ENCODE peak calls at places on chromosomes 2 and 18, in eight cellular contexts. D is Peyer's patch, X is GM12892, O is spleen, H is NB4, C is IMR-90, I is ovary, Y is heart left ventricle. V is an unnamed sample.

GRCh38 chr2:188810591-188810990 is 163.6 kb upstream of the COL3A1 start:
- DNase-seq in D (no peak), X (no peak), O (no peak), H (no peak), C (no peak), I (no peak), Y (no peak), V (no peak)

GRCh38 chr2:216188956-216189355 is 79.8 kb downstream of the XRCC5 start:
- DNase-seq in D (no peak), X (no peak), O (no peak), H (no peak), C (peak), I (no peak), Y (no peak), V (no peak)

GRCh38 chr2:238987352-238987981 is 139.6 kb downstream of the TWIST2 start:
- DNase-seq in D (no peak), X (no peak), O (peak), H (no peak), C (no peak), I (peak), Y (no peak), V (no peak)

GRCh38 chr18:22983175-22983574 is 50.0 kb downstream of the RBBP8 start:
- DNase-seq in D (no peak), X (no peak), O (no peak), H (peak), C (peak), I (no peak), Y (no peak), V (peak)

GRCh38 chr2:240989451-240990265 is 8.8 kb upstream of the SNED1 start:
- DNase-seq in D (no peak), X (no peak), O (peak), H (peak), C (peak), I (peak), Y (no peak), V (no peak)

GRCh38 chr2:229489016-229489415 is 217.9 kb upstream of the PID1 start:
- DNase-seq in D (no peak), X (no peak), O (no peak), H (peak), C (peak), I (no peak), Y (no peak), V (no peak)

GRCh38 chr2:212609499-212609898 is 70.9 kb upstream of the ERBB4 start:
- DNase-seq in D (no peak), X (no peak), O (no peak), H (no peak), C (no peak), I (no peak), Y (no peak), V (no peak)

GRCh38 chr2:86054539-86055082 is 51.1 kb downstream of the POLR1A start:
- DNase-seq in D (no peak), X (no peak), O (no peak), H (no peak), C (peak), I (no peak), Y (no peak), V (no peak)

GRCh38 chr2:1744446-1745170 is at the start of gene PXDN:
- DNase-seq in D (no peak), X (no peak), O (peak), H (peak), C (peak), I (peak), Y (peak), V (no peak)

GRCh38 chr2:102200539-102200938 is 13.7 kb downstream of the IL1RL2 start:
- DNase-seq in D (no peak), X (no peak), O (no peak), H (no peak), C (no peak), I (no peak), Y (no peak), V (no peak)

GRCh38 chr2:128317186-128317897 is 1.3 kb downstream of the HS6ST1 start:
- DNase-seq in D (peak), X (peak), O (peak), H (peak), C (no peak), I (peak), Y (peak), V (peak)

GRCh38 chr2:18045230-18045629 is 166.8 kb downstream of the KCNS3 start:
- DNase-seq in D (no peak), X (no peak), O (no peak), H (peak), C (no peak), I (no peak), Y (no peak), V (no peak)

GRCh38 chr2:222576390-222577081 is 79.4 kb downstream of the FARSB start:
- DNase-seq in D (no peak), X (no peak), O (no peak), H (no peak), C (peak), I (no peak), Y (no peak), V (peak)

GRCh38 chr2:219453691-219454131 is 19.1 kb downstream of the SPEG start:
- DNase-seq in D (no peak), X (no peak), O (no peak), H (no peak), C (peak), I (peak), Y (peak), V (no peak)

GRCh38 chr2:202822411-202822810 is 49.2 kb downstream of the ICA1L start:
- DNase-seq in D (no peak), X (no peak), O (no peak), H (no peak), C (peak), I (no peak), Y (no peak), V (no peak)

GRCh38 chr2:239943571-239943970 is 81.6 kb downstream of the NDUFA10 start:
- DNase-seq in D (no peak), X (no peak), O (no peak), H (no peak), C (no peak), I (peak), Y (no peak), V (no peak)

GRCh38 chr18:28916436-28916835 is 739.5 kb upstream of the CDH2 start:
- DNase-seq in D (no peak), X (no peak), O (no peak), H (no peak), C (no peak), I (no peak), Y (no peak), V (no peak)

GRCh38 chr2:202377308-202377736 is 1.2 kb downstream of the BMPR2 start:
- DNase-seq in D (peak), X (no peak), O (peak), H (peak), C (peak), I (peak), Y (peak), V (peak)

GRCh38 chr2:190465060-190465459 is 56.9 kb downstream of the MFSD6 start:
- DNase-seq in D (no peak), X (no peak), O (no peak), H (no peak), C (no peak), I (no peak), Y (no peak), V (peak)

GRCh38 chr2:230902180-230902899 is 22.7 kb downstream of the GPR55 start:
- DNase-seq in D (peak), X (peak), O (peak), H (peak), C (peak), I (no peak), Y (no peak), V (peak)

GRCh38 chr2:161384864-161385263 is 31.2 kb upstream of the TBR1 start:
- DNase-seq in D (no peak), X (no peak), O (no peak), H (no peak), C (no peak), I (no peak), Y (no peak), V (peak)

GRCh38 chr2:159557437-159558034 is 58.8 kb downstream of the BAZ2B start:
- DNase-seq in D (no peak), X (no peak), O (no peak), H (peak), C (peak), I (no peak), Y (no peak), V (peak)

GRCh38 chr2:203326355-203326754 is 1.8 kb upstream of the ABI2 start:
- DNase-seq in D (no peak), X (no peak), O (no peak), H (no peak), C (no peak), I (no peak), Y (no peak), V (no peak)

GRCh38 chr2:236671820-236672520 is 102.3 kb downstream of the ACKR3 start:
- DNase-seq in D (peak), X (no peak), O (no peak), H (no peak), C (no peak), I (no peak), Y (peak), V (no peak)

GRCh38 chr18:32355896-32356295 is 114.8 kb downstream of the GAREM1 start:
- DNase-seq in D (no peak), X (no peak), O (no peak), H (no peak), C (peak), I (no peak), Y (no peak), V (no peak)

GRCh38 chr18:63131106-63131943 is 188.2 kb downstream of the BCL2 start:
- DNase-seq in D (peak), X (no peak), O (no peak), H (peak), C (peak), I (peak), Y (peak), V (peak)

GRCh38 chr2:74525717-74526648 is at the start of gene DQX1:
- DNase-seq in D (peak), X (no peak), O (peak), H (peak), C (peak), I (no peak), Y (no peak), V (peak)
- TF ChIP-seq POLR2A in D (peak), X (peak), O (no peak), H (no peak), C (no peak), I (no peak), Y (no peak), V (no peak)

GRCh38 chr18:24426073-24426397 is 435 bp upstream of the IMPACT start:
- DNase-seq in D (no peak), X (no peak), O (no peak), H (no peak), C (no peak), I (no peak), Y (no peak), V (no peak)

GRCh38 chr18:24428709-24429108 is 2.2 kb downstream of the IMPACT start:
- DNase-seq in D (no peak), X (no peak), O (no peak), H (no peak), C (no peak), I (no peak), Y (no peak), V (no peak)

GRCh38 chr18:24429188-24429587 is 2.7 kb downstream of the IMPACT start:
- DNase-seq in D (no peak), X (no peak), O (no peak), H (no peak), C (no peak), I (no peak), Y (no peak), V (no peak)

GRCh38 chr18:24427484-24427883 is 1.0 kb downstream of the IMPACT start:
- DNase-seq in D (no peak), X (no peak), O (no peak), H (peak), C (peak), I (no peak), Y (no peak), V (peak)

GRCh38 chr18:24426398-24427294 is at the start of gene IMPACT:
- DNase-seq in D (peak), X (peak), O (peak), H (peak), C (peak), I (peak), Y (peak), V (peak)
- TF ChIP-seq POLR2A in D (peak), X (no peak), O (peak), H (peak), C (peak), I (peak), Y (no peak), V (peak)

DNA sequence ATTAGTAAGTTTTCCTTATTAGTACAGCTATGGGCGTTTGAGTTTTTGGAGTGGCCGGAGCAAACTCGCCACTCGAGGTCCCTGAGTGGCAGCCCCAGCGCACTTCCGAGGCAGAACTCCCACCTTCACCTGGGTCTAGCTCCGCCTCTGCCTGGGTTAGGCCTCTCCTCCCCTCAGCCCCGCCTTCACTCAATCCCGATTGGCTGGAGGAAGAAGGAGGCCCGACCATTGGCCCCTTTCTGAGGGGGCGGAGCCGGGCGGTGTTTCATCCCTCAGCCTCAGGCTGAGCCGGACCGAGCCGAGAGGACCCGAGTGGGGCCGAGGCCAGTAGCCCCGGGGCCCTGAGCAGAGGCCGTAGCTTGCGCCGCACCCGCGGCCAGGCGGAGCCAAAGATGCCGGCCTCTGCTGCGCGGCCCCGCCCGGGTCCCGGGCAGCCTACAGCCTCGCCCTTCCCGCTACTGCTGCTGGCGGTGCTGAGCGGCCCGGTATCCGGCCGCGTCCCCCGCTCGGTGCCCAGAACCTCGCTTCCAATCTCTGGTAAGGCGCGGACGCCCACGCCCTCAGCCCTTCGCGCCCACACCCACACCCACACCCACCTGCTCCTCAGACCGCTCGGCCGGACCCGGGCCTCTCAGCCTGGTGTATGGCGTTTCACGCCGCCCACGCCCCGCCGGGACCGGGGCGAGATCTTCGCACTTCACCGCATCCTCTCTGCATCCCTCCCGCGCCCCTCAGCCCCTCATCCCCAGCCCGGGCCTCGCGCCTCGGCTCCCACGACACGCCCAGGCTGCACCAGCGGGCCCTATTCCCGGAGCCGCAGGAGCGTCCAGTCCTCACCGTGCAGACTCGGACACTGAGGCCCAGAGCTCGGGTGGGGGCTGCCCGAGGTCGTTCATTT is at the start of gene SEMA4F:
- DNase-seq in D (peak), X (peak), O (peak), H (peak), C (peak), I (peak), Y (peak), V (peak)
- TF ChIP-seq POLR2A in D (no peak), X (peak), O (no peak), H (peak), C (no peak), I (no peak), Y (no peak), V (no peak)

GRCh38 chr2:47906261-47907096 is at the start of gene FBXO11:
- DNase-seq in D (peak), X (peak), O (peak), H (peak), C (peak), I (peak), Y (peak), V (peak)
- TF ChIP-seq POLR2A in D (peak), X (peak), O (peak), H (peak), C (peak), I (peak), Y (peak), V (peak)

GRCh38 chr18:21083017-21083416 is 28.6 kb downstream of the ROCK1 start:
- DNase-seq in D (no peak), X (no peak), O (no peak), H (no peak), C (no peak), I (no peak), Y (no peak), V (no peak)
- TF ChIP-seq POLR2A in D (no peak), X (no peak), O (no peak), H (no peak), C (no peak), I (no peak), Y (no peak), V (no peak)